ENCODE peak calls at places on chromosome 20, in eight cellular contexts. One of them, this sample, is unnamed.

GRCh38 chr20:926646-927045 is 10.5 kb upstream of the ANGPT4 start:
- DNase-seq in heart left ventricle: no peak
- DNase-seq in AG04450: no peak
- DNase-seq in cardiac muscle cell: peak
- DNase-seq in tibial nerve: no peak
- DNase-seq in CD8-positive, alpha-beta T cell: no peak
- DNase-seq in fibroblast of lung: no peak
- DNase-seq in stomach: no peak
- DNase-seq in this sample: no peak

GRCh38 chr20:61959301-61959700 is 106.4 kb downstream of the TAF4 start:
- DNase-seq in tibial nerve: no peak
- DNase-seq in AG04450: no peak
- DNase-seq in fibroblast of lung: no peak
- DNase-seq in CD8-positive, alpha-beta T cell: no peak
- DNase-seq in heart left ventricle: peak
- DNase-seq in stomach: no peak
- DNase-seq in cardiac muscle cell: peak
- DNase-seq in this sample: no peak

GRCh38 chr20:2585811-2586210 is 49.4 kb downstream of the TMC2 start:
- DNase-seq in CD8-positive, alpha-beta T cell: no peak
- DNase-seq in stomach: no peak
- DNase-seq in AG04450: peak
- DNase-seq in fibroblast of lung: peak
- DNase-seq in heart left ventricle: no peak
- DNase-seq in tibial nerve: no peak
- DNase-seq in cardiac muscle cell: no peak
- DNase-seq in this sample: no peak

GRCh38 chr20:57659789-57660509 is 39.7 kb upstream of the ZBP1 start:
- DNase-seq in stomach: peak
- DNase-seq in heart left ventricle: peak
- DNase-seq in cardiac muscle cell: no peak
- DNase-seq in tibial nerve: no peak
- DNase-seq in CD8-positive, alpha-beta T cell: no peak
- DNase-seq in fibroblast of lung: no peak
- DNase-seq in AG04450: no peak
- DNase-seq in this sample: peak

GRCh38 chr20:46221271-46221670 is 87.0 kb downstream of the CDH22 start:
- DNase-seq in tibial nerve: no peak
- DNase-seq in CD8-positive, alpha-beta T cell: no peak
- DNase-seq in AG04450: no peak
- DNase-seq in heart left ventricle: no peak
- DNase-seq in cardiac muscle cell: no peak
- DNase-seq in fibroblast of lung: no peak
- DNase-seq in stomach: no peak
- DNase-seq in this sample: no peak

GRCh38 chr20:57393321-57394086 is 2.3 kb downstream of the RBM38 start:
- DNase-seq in AG04450: no peak
- DNase-seq in stomach: no peak
- DNase-seq in cardiac muscle cell: no peak
- DNase-seq in fibroblast of lung: no peak
- DNase-seq in tibial nerve: no peak
- DNase-seq in heart left ventricle: peak
- DNase-seq in CD8-positive, alpha-beta T cell: no peak
- DNase-seq in this sample: peak

GRCh38 chr20:38275815-38276550 is 15.4 kb upstream of the KIAA1755 start:
- DNase-seq in cardiac muscle cell: no peak
- DNase-seq in AG04450: peak
- DNase-seq in fibroblast of lung: peak
- DNase-seq in heart left ventricle: no peak
- DNase-seq in CD8-positive, alpha-beta T cell: no peak
- DNase-seq in stomach: no peak
- DNase-seq in tibial nerve: no peak
- DNase-seq in this sample: no peak

GRCh38 chr20:45329497-45330319 is 18.5 kb downstream of the SDC4 start:
- DNase-seq in fibroblast of lung: no peak
- DNase-seq in stomach: peak
- DNase-seq in CD8-positive, alpha-beta T cell: no peak
- DNase-seq in cardiac muscle cell: no peak
- DNase-seq in tibial nerve: no peak
- DNase-seq in AG04450: no peak
- DNase-seq in heart left ventricle: no peak
- DNase-seq in this sample: peak

GRCh38 chr20:64121586-64121985 is 14.2 kb upstream of the NPBWR2 start:
- DNase-seq in heart left ventricle: peak
- DNase-seq in cardiac muscle cell: no peak
- DNase-seq in fibroblast of lung: no peak
- DNase-seq in tibial nerve: no peak
- DNase-seq in CD8-positive, alpha-beta T cell: no peak
- DNase-seq in AG04450: no peak
- DNase-seq in stomach: no peak
- DNase-seq in this sample: no peak

GRCh38 chr20:10798811-10799210 is 125.0 kb upstream of the JAG1 start:
- DNase-seq in stomach: no peak
- DNase-seq in cardiac muscle cell: no peak
- DNase-seq in fibroblast of lung: peak
- DNase-seq in heart left ventricle: no peak
- DNase-seq in CD8-positive, alpha-beta T cell: no peak
- DNase-seq in tibial nerve: no peak
- DNase-seq in AG04450: no peak
- DNase-seq in this sample: no peak

GRCh38 chr20:23356203-23356602 is 5.6 kb downstream of the NXT1 start:
- DNase-seq in cardiac muscle cell: no peak
- DNase-seq in tibial nerve: no peak
- DNase-seq in heart left ventricle: no peak
- DNase-seq in CD8-positive, alpha-beta T cell: no peak
- DNase-seq in stomach: no peak
- DNase-seq in AG04450: no peak
- DNase-seq in fibroblast of lung: no peak
- DNase-seq in this sample: no peak

GRCh38 chr20:16205505-16205904 is 367.7 kb downstream of the KIF16B start:
- DNase-seq in AG04450: no peak
- DNase-seq in CD8-positive, alpha-beta T cell: no peak
- DNase-seq in heart left ventricle: no peak
- DNase-seq in tibial nerve: no peak
- DNase-seq in stomach: no peak
- DNase-seq in cardiac muscle cell: no peak
- DNase-seq in fibroblast of lung: no peak
- DNase-seq in this sample: no peak

GRCh38 chr20:19964289-19965263 is 52.6 kb upstream of the NAA20 start:
- DNase-seq in heart left ventricle: no peak
- DNase-seq in tibial nerve: peak
- DNase-seq in AG04450: peak
- DNase-seq in stomach: peak
- DNase-seq in CD8-positive, alpha-beta T cell: no peak
- DNase-seq in fibroblast of lung: peak
- DNase-seq in cardiac muscle cell: no peak
- DNase-seq in this sample: peak

GRCh38 chr20:55079917-55080316 is 604.5 kb downstream of the DOK5 start:
- DNase-seq in heart left ventricle: no peak
- DNase-seq in stomach: no peak
- DNase-seq in AG04450: no peak
- DNase-seq in CD8-positive, alpha-beta T cell: no peak
- DNase-seq in tibial nerve: no peak
- DNase-seq in cardiac muscle cell: no peak
- DNase-seq in fibroblast of lung: no peak
- DNase-seq in this sample: no peak

GRCh38 chr20:419556-420168 is 11.6 kb downstream of the RBCK1 start:
- DNase-seq in heart left ventricle: no peak
- DNase-seq in cardiac muscle cell: no peak
- DNase-seq in stomach: no peak
- DNase-seq in fibroblast of lung: no peak
- DNase-seq in CD8-positive, alpha-beta T cell: no peak
- DNase-seq in tibial nerve: no peak
- DNase-seq in AG04450: no peak
- DNase-seq in this sample: no peak

GRCh38 chr20:62382306-62383198 is 4.4 kb upstream of the RPS21 start:
- DNase-seq in heart left ventricle: peak
- DNase-seq in CD8-positive, alpha-beta T cell: peak
- DNase-seq in tibial nerve: peak
- DNase-seq in AG04450: no peak
- DNase-seq in cardiac muscle cell: peak
- DNase-seq in fibroblast of lung: peak
- DNase-seq in stomach: peak
- DNase-seq in this sample: peak

GRCh38 chr20:59043698-59044097 is 1.1 kb upstream of the PRELID3B start:
- DNase-seq in fibroblast of lung: no peak
- DNase-seq in cardiac muscle cell: no peak
- DNase-seq in AG04450: no peak
- DNase-seq in heart left ventricle: no peak
- DNase-seq in CD8-positive, alpha-beta T cell: no peak
- DNase-seq in tibial nerve: no peak
- DNase-seq in stomach: no peak
- DNase-seq in this sample: no peak

GRCh38 chr20:8094415-8094818 is 37.6 kb upstream of the PLCB1 start:
- DNase-seq in fibroblast of lung: peak
- DNase-seq in tibial nerve: peak
- DNase-seq in CD8-positive, alpha-beta T cell: no peak
- DNase-seq in AG04450: no peak
- DNase-seq in cardiac muscle cell: no peak
- DNase-seq in stomach: peak
- DNase-seq in heart left ventricle: peak
- DNase-seq in this sample: peak

GRCh38 chr20:50314326-50314725 is 123.7 kb downstream of the CEBPB start:
- DNase-seq in CD8-positive, alpha-beta T cell: no peak
- DNase-seq in heart left ventricle: no peak
- DNase-seq in AG04450: no peak
- DNase-seq in cardiac muscle cell: no peak
- DNase-seq in stomach: no peak
- DNase-seq in fibroblast of lung: no peak
- DNase-seq in tibial nerve: no peak
- DNase-seq in this sample: no peak
- H3K4me3 ChIP-seq in CD8-positive, alpha-beta T cell: no peak
- H3K4me3 ChIP-seq in heart left ventricle: no peak
- H3K4me3 ChIP-seq in AG04450: no peak
- H3K4me3 ChIP-seq in cardiac muscle cell: no peak
- H3K4me3 ChIP-seq in stomach: no peak
- H3K4me3 ChIP-seq in fibroblast of lung: no peak
- H3K4me3 ChIP-seq in tibial nerve: no peak
- H3K4me3 ChIP-seq in this sample: no peak

GRCh38 chr20:25030649-25031026 is 27.3 kb downstream of the ACSS1 start:
- DNase-seq in stomach: no peak
- DNase-seq in heart left ventricle: no peak
- DNase-seq in AG04450: no peak
- DNase-seq in CD8-positive, alpha-beta T cell: no peak
- DNase-seq in cardiac muscle cell: no peak
- DNase-seq in fibroblast of lung: no peak
- DNase-seq in tibial nerve: no peak
- DNase-seq in this sample: peak

GRCh38 chr20:25031241-25031640 is 26.7 kb downstream of the ACSS1 start:
- DNase-seq in stomach: no peak
- DNase-seq in tibial nerve: no peak
- DNase-seq in fibroblast of lung: no peak
- DNase-seq in cardiac muscle cell: no peak
- DNase-seq in heart left ventricle: no peak
- DNase-seq in AG04450: no peak
- DNase-seq in CD8-positive, alpha-beta T cell: no peak
- DNase-seq in this sample: no peak

GRCh38 chr20:25032065-25032477 is 25.9 kb downstream of the ACSS1 start:
- DNase-seq in cardiac muscle cell: no peak
- DNase-seq in AG04450: no peak
- DNase-seq in stomach: no peak
- DNase-seq in heart left ventricle: no peak
- DNase-seq in fibroblast of lung: no peak
- DNase-seq in tibial nerve: no peak
- DNase-seq in CD8-positive, alpha-beta T cell: no peak
- DNase-seq in this sample: peak

GRCh38 chr20:25032478-25033183 is 25.3 kb downstream of the ACSS1 start:
- DNase-seq in heart left ventricle: peak
- DNase-seq in CD8-positive, alpha-beta T cell: no peak
- DNase-seq in tibial nerve: no peak
- DNase-seq in fibroblast of lung: no peak
- DNase-seq in AG04450: no peak
- DNase-seq in stomach: peak
- DNase-seq in cardiac muscle cell: no peak
- DNase-seq in this sample: peak

GRCh38 chr20:25030007-25030648 is 27.8 kb downstream of the ACSS1 start:
- DNase-seq in fibroblast of lung: no peak
- DNase-seq in AG04450: no peak
- DNase-seq in cardiac muscle cell: no peak
- DNase-seq in heart left ventricle: no peak
- DNase-seq in stomach: no peak
- DNase-seq in tibial nerve: no peak
- DNase-seq in CD8-positive, alpha-beta T cell: no peak
- DNase-seq in this sample: peak
- H3K27ac ChIP-seq in fibroblast of lung: no peak
- H3K27ac ChIP-seq in AG04450: no peak
- H3K27ac ChIP-seq in cardiac muscle cell: no peak
- H3K27ac ChIP-seq in heart left ventricle: no peak
- H3K27ac ChIP-seq in stomach: no peak
- H3K27ac ChIP-seq in tibial nerve: peak
- H3K27ac ChIP-seq in CD8-positive, alpha-beta T cell: no peak
- H3K27ac ChIP-seq in this sample: no peak

GRCh38 chr20:48015943-48016723 is 230.9 kb upstream of the SULF2 start:
- DNase-seq in cardiac muscle cell: no peak
- DNase-seq in CD8-positive, alpha-beta T cell: no peak
- DNase-seq in tibial nerve: no peak
- DNase-seq in AG04450: no peak
- DNase-seq in stomach: no peak
- DNase-seq in heart left ventricle: no peak
- DNase-seq in fibroblast of lung: peak
- DNase-seq in this sample: no peak
- TF ChIP-seq CTCF in cardiac muscle cell: no peak
- TF ChIP-seq CTCF in CD8-positive, alpha-beta T cell: no peak
- TF ChIP-seq CTCF in tibial nerve: no peak
- TF ChIP-seq CTCF in AG04450: no peak
- TF ChIP-seq CTCF in stomach: no peak
- TF ChIP-seq CTCF in heart left ventricle: no peak
- TF ChIP-seq CTCF in fibroblast of lung: no peak
- TF ChIP-seq CTCF in this sample: no peak

DNA sequence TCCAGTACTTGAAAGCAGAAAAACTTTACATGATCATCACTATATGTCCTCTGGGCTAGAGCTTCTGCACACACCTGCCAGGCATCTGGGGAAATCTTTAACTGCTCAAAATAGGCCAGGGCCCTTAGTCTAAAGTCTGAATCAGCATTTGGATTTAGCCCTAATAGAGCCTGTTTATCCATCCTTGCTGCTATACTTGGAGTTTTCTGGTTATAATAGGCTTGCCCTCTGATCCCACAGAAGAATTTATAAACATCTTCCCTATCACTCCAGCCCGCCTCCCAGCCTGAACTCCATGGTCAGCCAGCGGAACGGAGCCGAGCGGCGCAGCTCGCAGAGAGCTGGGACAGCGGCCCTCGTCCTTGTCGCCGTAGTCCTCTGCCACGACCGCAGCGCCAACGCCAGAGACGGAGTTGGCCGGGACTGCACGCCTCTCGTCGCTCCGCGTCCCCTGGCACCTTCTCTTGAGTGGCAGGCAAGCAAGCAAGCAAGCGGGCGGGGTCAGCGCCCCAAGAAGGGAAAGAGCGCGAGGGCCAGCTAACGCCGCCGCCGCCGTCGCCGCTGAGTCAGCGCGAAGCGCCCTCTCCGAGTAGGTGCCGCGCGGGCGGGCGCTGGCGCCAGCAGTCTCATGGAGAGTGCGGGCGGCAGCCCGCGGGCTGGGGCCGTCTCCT is 25.4 kb upstream of the ASIP start:
- DNase-seq in AG04450: peak
- DNase-seq in CD8-positive, alpha-beta T cell: peak
- DNase-seq in fibroblast of lung: peak
- DNase-seq in tibial nerve: peak
- DNase-seq in heart left ventricle: peak
- DNase-seq in stomach: peak
- DNase-seq in cardiac muscle cell: peak
- DNase-seq in this sample: peak
- H3K4me3 ChIP-seq in AG04450: peak
- H3K4me3 ChIP-seq in CD8-positive, alpha-beta T cell: no peak
- H3K4me3 ChIP-seq in fibroblast of lung: peak
- H3K4me3 ChIP-seq in tibial nerve: peak
- H3K4me3 ChIP-seq in heart left ventricle: peak
- H3K4me3 ChIP-seq in stomach: peak
- H3K4me3 ChIP-seq in cardiac muscle cell: peak
- H3K4me3 ChIP-seq in this sample: peak

GRCh38 chr20:5766085-5766764 is 16.0 kb downstream of the SHLD1 start:
- DNase-seq in CD8-positive, alpha-beta T cell: no peak
- DNase-seq in fibroblast of lung: no peak
- DNase-seq in cardiac muscle cell: no peak
- DNase-seq in tibial nerve: no peak
- DNase-seq in AG04450: no peak
- DNase-seq in heart left ventricle: no peak
- DNase-seq in stomach: peak
- DNase-seq in this sample: no peak
- H3K27ac ChIP-seq in CD8-positive, alpha-beta T cell: no peak
- H3K27ac ChIP-seq in fibroblast of lung: no peak
- H3K27ac ChIP-seq in cardiac muscle cell: no peak
- H3K27ac ChIP-seq in tibial nerve: no peak
- H3K27ac ChIP-seq in AG04450: no peak
- H3K27ac ChIP-seq in heart left ventricle: no peak
- H3K27ac ChIP-seq in stomach: no peak
- H3K27ac ChIP-seq in this sample: no peak